ENCODE peak calls at places on chromosomes 2 and 18, in ten cellular contexts. One of them, this sample, is unnamed.

GRCh38 chr2:27051902-27052645 is 606 bp downstream of the AGBL5 start:
- DNase-seq in fibroblast of lung: no peak
- DNase-seq in prostate gland: peak
- DNase-seq in aorta: peak
- DNase-seq in caudate nucleus: no peak
- DNase-seq in upper lobe of left lung: no peak
- DNase-seq in OCI-LY7: no peak
- DNase-seq in lung: no peak
- DNase-seq in lower lobe of right lung: peak
- DNase-seq in thyroid gland: peak
- DNase-seq in this sample: no peak

GRCh38 chr2:236633219-236633570 is 63.6 kb downstream of the ACKR3 start:
- DNase-seq in thyroid gland: no peak
- DNase-seq in OCI-LY7: no peak
- DNase-seq in aorta: no peak
- DNase-seq in caudate nucleus: no peak
- DNase-seq in lower lobe of right lung: no peak
- DNase-seq in lung: no peak
- DNase-seq in prostate gland: no peak
- DNase-seq in fibroblast of lung: no peak
- DNase-seq in upper lobe of left lung: no peak
- DNase-seq in this sample: no peak

GRCh38 chr2:128324008-128324896 is 5.6 kb upstream of the HS6ST1 start:
- DNase-seq in caudate nucleus: no peak
- DNase-seq in lung: peak
- DNase-seq in lower lobe of right lung: no peak
- DNase-seq in thyroid gland: no peak
- DNase-seq in aorta: peak
- DNase-seq in prostate gland: peak
- DNase-seq in fibroblast of lung: no peak
- DNase-seq in upper lobe of left lung: no peak
- DNase-seq in OCI-LY7: no peak
- DNase-seq in this sample: no peak

GRCh38 chr18:55981712-55982475 is 393.9 kb upstream of the TCF4 start:
- DNase-seq in caudate nucleus: no peak
- DNase-seq in OCI-LY7: no peak
- DNase-seq in prostate gland: no peak
- DNase-seq in upper lobe of left lung: no peak
- DNase-seq in lung: no peak
- DNase-seq in lower lobe of right lung: no peak
- DNase-seq in thyroid gland: no peak
- DNase-seq in fibroblast of lung: no peak
- DNase-seq in aorta: no peak
- DNase-seq in this sample: no peak

GRCh38 chr2:44275915-44276279 is 617 bp downstream of the SLC3A1 start:
- DNase-seq in fibroblast of lung: peak
- DNase-seq in aorta: no peak
- DNase-seq in OCI-LY7: no peak
- DNase-seq in prostate gland: no peak
- DNase-seq in lower lobe of right lung: no peak
- DNase-seq in caudate nucleus: no peak
- DNase-seq in lung: no peak
- DNase-seq in upper lobe of left lung: no peak
- DNase-seq in thyroid gland: no peak
- DNase-seq in this sample: no peak

GRCh38 chr2:237125967-237126366 is 40.3 kb downstream of the COPS8 start:
- DNase-seq in caudate nucleus: no peak
- DNase-seq in thyroid gland: no peak
- DNase-seq in lower lobe of right lung: no peak
- DNase-seq in fibroblast of lung: no peak
- DNase-seq in OCI-LY7: no peak
- DNase-seq in lung: no peak
- DNase-seq in prostate gland: no peak
- DNase-seq in aorta: no peak
- DNase-seq in upper lobe of left lung: no peak
- DNase-seq in this sample: no peak

GRCh38 chr18:75114231-75114630 is 94.7 kb downstream of the PTGR3 start:
- DNase-seq in lung: no peak
- DNase-seq in aorta: no peak
- DNase-seq in prostate gland: no peak
- DNase-seq in thyroid gland: no peak
- DNase-seq in fibroblast of lung: no peak
- DNase-seq in OCI-LY7: no peak
- DNase-seq in lower lobe of right lung: no peak
- DNase-seq in upper lobe of left lung: no peak
- DNase-seq in caudate nucleus: no peak
- DNase-seq in this sample: no peak

GRCh38 chr18:60892441-60892840 is 440.8 kb upstream of the CDH20 start:
- DNase-seq in aorta: no peak
- DNase-seq in thyroid gland: no peak
- DNase-seq in lung: no peak
- DNase-seq in prostate gland: no peak
- DNase-seq in upper lobe of left lung: no peak
- DNase-seq in caudate nucleus: no peak
- DNase-seq in fibroblast of lung: peak
- DNase-seq in OCI-LY7: no peak
- DNase-seq in lower lobe of right lung: no peak
- DNase-seq in this sample: no peak

GRCh38 chr2:238924032-238924431 is 76.1 kb downstream of the TWIST2 start:
- DNase-seq in fibroblast of lung: no peak
- DNase-seq in lung: no peak
- DNase-seq in lower lobe of right lung: no peak
- DNase-seq in OCI-LY7: no peak
- DNase-seq in upper lobe of left lung: no peak
- DNase-seq in caudate nucleus: no peak
- DNase-seq in thyroid gland: no peak
- DNase-seq in aorta: no peak
- DNase-seq in prostate gland: no peak
- DNase-seq in this sample: no peak

GRCh38 chr2:184692137-184692734 is 93.9 kb downstream of the ZNF804A start:
- DNase-seq in prostate gland: no peak
- DNase-seq in OCI-LY7: peak
- DNase-seq in fibroblast of lung: peak
- DNase-seq in thyroid gland: no peak
- DNase-seq in upper lobe of left lung: no peak
- DNase-seq in lower lobe of right lung: no peak
- DNase-seq in aorta: no peak
- DNase-seq in caudate nucleus: no peak
- DNase-seq in lung: no peak
- DNase-seq in this sample: no peak

GRCh38 chr2:104254017-104254416 is 599.9 kb upstream of the POU3F3 start:
- DNase-seq in aorta: no peak
- DNase-seq in caudate nucleus: no peak
- DNase-seq in fibroblast of lung: no peak
- DNase-seq in prostate gland: no peak
- DNase-seq in lung: no peak
- DNase-seq in lower lobe of right lung: no peak
- DNase-seq in thyroid gland: no peak
- DNase-seq in upper lobe of left lung: no peak
- DNase-seq in OCI-LY7: no peak
- DNase-seq in this sample: no peak

GRCh38 chr2:124437811-124438210 is 412.7 kb downstream of the CNTNAP5 start:
- DNase-seq in fibroblast of lung: no peak
- DNase-seq in prostate gland: no peak
- DNase-seq in lower lobe of right lung: no peak
- DNase-seq in upper lobe of left lung: no peak
- DNase-seq in lung: no peak
- DNase-seq in OCI-LY7: no peak
- DNase-seq in caudate nucleus: no peak
- DNase-seq in aorta: no peak
- DNase-seq in thyroid gland: no peak
- DNase-seq in this sample: no peak

GRCh38 chr2:45614330-45614729 is 3.3 kb upstream of the SRBD1 start:
- DNase-seq in lung: no peak
- DNase-seq in upper lobe of left lung: no peak
- DNase-seq in fibroblast of lung: no peak
- DNase-seq in lower lobe of right lung: no peak
- DNase-seq in thyroid gland: peak
- DNase-seq in OCI-LY7: no peak
- DNase-seq in aorta: no peak
- DNase-seq in caudate nucleus: no peak
- DNase-seq in prostate gland: no peak
- DNase-seq in this sample: peak

GRCh38 chr2:46857871-46858696 is 57.5 kb downstream of the MCFD2 start:
- DNase-seq in caudate nucleus: no peak
- DNase-seq in aorta: no peak
- DNase-seq in OCI-LY7: no peak
- DNase-seq in fibroblast of lung: peak
- DNase-seq in lower lobe of right lung: no peak
- DNase-seq in lung: no peak
- DNase-seq in thyroid gland: no peak
- DNase-seq in prostate gland: no peak
- DNase-seq in upper lobe of left lung: no peak
- DNase-seq in this sample: no peak

GRCh38 chr2:47660167-47660566 is 122.8 kb upstream of the MSH6 start:
- DNase-seq in OCI-LY7: no peak
- DNase-seq in fibroblast of lung: no peak
- DNase-seq in caudate nucleus: no peak
- DNase-seq in thyroid gland: no peak
- DNase-seq in aorta: no peak
- DNase-seq in lung: no peak
- DNase-seq in upper lobe of left lung: no peak
- DNase-seq in lower lobe of right lung: no peak
- DNase-seq in prostate gland: no peak
- DNase-seq in this sample: no peak

GRCh38 chr2:45302011-45302325 is 292.7 kb upstream of the SIX2 start:
- DNase-seq in thyroid gland: peak
- DNase-seq in fibroblast of lung: no peak
- DNase-seq in lower lobe of right lung: peak
- DNase-seq in upper lobe of left lung: no peak
- DNase-seq in aorta: no peak
- DNase-seq in prostate gland: no peak
- DNase-seq in OCI-LY7: no peak
- DNase-seq in lung: no peak
- DNase-seq in caudate nucleus: no peak
- DNase-seq in this sample: no peak

GRCh38 chr18:31497711-31498449 is at the start of gene DSG2:
- DNase-seq in upper lobe of left lung: peak
- DNase-seq in fibroblast of lung: no peak
- DNase-seq in caudate nucleus: no peak
- DNase-seq in lung: peak
- DNase-seq in OCI-LY7: no peak
- DNase-seq in aorta: no peak
- DNase-seq in thyroid gland: peak
- DNase-seq in prostate gland: peak
- DNase-seq in lower lobe of right lung: peak
- DNase-seq in this sample: no peak

GRCh38 chr2:107337209-107337898 is 451.4 kb upstream of the ST6GAL2 start:
- DNase-seq in caudate nucleus: no peak
- DNase-seq in lower lobe of right lung: no peak
- DNase-seq in fibroblast of lung: peak
- DNase-seq in lung: no peak
- DNase-seq in upper lobe of left lung: no peak
- DNase-seq in thyroid gland: no peak
- DNase-seq in aorta: no peak
- DNase-seq in OCI-LY7: no peak
- DNase-seq in prostate gland: no peak
- DNase-seq in this sample: no peak

GRCh38 chr2:98282109-98282508 is 64.1 kb upstream of the CNGA3 start:
- DNase-seq in lung: no peak
- DNase-seq in caudate nucleus: no peak
- DNase-seq in fibroblast of lung: no peak
- DNase-seq in aorta: no peak
- DNase-seq in thyroid gland: no peak
- DNase-seq in upper lobe of left lung: no peak
- DNase-seq in OCI-LY7: no peak
- DNase-seq in lower lobe of right lung: no peak
- DNase-seq in prostate gland: no peak
- DNase-seq in this sample: no peak

GRCh38 chr2:240373289-240373885 is 62.1 kb upstream of the GPC1 start:
- DNase-seq in prostate gland: no peak
- DNase-seq in lower lobe of right lung: no peak
- DNase-seq in upper lobe of left lung: peak
- DNase-seq in fibroblast of lung: no peak
- DNase-seq in caudate nucleus: no peak
- DNase-seq in lung: no peak
- DNase-seq in aorta: no peak
- DNase-seq in thyroid gland: no peak
- DNase-seq in OCI-LY7: no peak
- DNase-seq in this sample: no peak
- H3K27ac ChIP-seq in prostate gland: no peak
- H3K27ac ChIP-seq in lower lobe of right lung: peak
- H3K27ac ChIP-seq in upper lobe of left lung: peak
- H3K27ac ChIP-seq in fibroblast of lung: peak
- H3K27ac ChIP-seq in caudate nucleus: no peak
- H3K27ac ChIP-seq in lung: peak
- H3K27ac ChIP-seq in aorta: no peak
- H3K27ac ChIP-seq in thyroid gland: no peak
- H3K27ac ChIP-seq in OCI-LY7: no peak
- H3K27ac ChIP-seq in this sample: no peak

DNA sequence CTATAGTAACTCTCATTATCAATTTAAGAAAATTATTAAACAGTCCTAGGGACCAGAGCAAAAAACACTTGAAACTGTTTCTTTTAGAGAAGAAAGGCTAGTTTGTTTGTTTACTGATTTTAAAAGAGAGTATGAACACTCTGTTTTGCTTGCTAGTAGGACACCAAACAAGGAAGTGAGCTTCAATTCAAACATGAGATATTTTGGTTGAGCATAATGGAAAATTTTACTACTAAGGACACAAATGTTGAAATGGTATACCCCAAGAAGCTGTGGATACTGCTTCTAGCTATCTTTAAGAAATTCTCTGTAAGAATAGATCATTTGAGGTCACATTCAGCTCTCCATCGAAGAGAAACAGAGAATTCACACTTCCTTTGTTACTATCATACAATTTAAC is 216.3 kb upstream of the SMAD7 start:
- DNase-seq in prostate gland: no peak
- DNase-seq in fibroblast of lung: no peak
- DNase-seq in thyroid gland: no peak
- DNase-seq in lower lobe of right lung: no peak
- DNase-seq in lung: no peak
- DNase-seq in upper lobe of left lung: no peak
- DNase-seq in aorta: no peak
- DNase-seq in OCI-LY7: no peak
- DNase-seq in caudate nucleus: no peak
- DNase-seq in this sample: no peak
- H3K27ac ChIP-seq in prostate gland: no peak
- H3K27ac ChIP-seq in fibroblast of lung: no peak
- H3K27ac ChIP-seq in thyroid gland: no peak
- H3K27ac ChIP-seq in lower lobe of right lung: no peak
- H3K27ac ChIP-seq in lung: no peak
- H3K27ac ChIP-seq in upper lobe of left lung: no peak
- H3K27ac ChIP-seq in aorta: no peak
- H3K27ac ChIP-seq in OCI-LY7: no peak
- H3K27ac ChIP-seq in caudate nucleus: no peak
- H3K27ac ChIP-seq in this sample: no peak

GRCh38 chr2:218015831-218016521 is 13.2 kb upstream of the TNS1 start:
- DNase-seq in caudate nucleus: no peak
- DNase-seq in fibroblast of lung: no peak
- DNase-seq in prostate gland: no peak
- DNase-seq in OCI-LY7: no peak
- DNase-seq in lower lobe of right lung: no peak
- DNase-seq in upper lobe of left lung: no peak
- DNase-seq in thyroid gland: no peak
- DNase-seq in aorta: peak
- DNase-seq in lung: no peak
- DNase-seq in this sample: no peak
- H3K27ac ChIP-seq in caudate nucleus: no peak
- H3K27ac ChIP-seq in fibroblast of lung: no peak
- H3K27ac ChIP-seq in prostate gland: peak
- H3K27ac ChIP-seq in OCI-LY7: no peak
- H3K27ac ChIP-seq in lower lobe of right lung: no peak
- H3K27ac ChIP-seq in upper lobe of left lung: no peak
- H3K27ac ChIP-seq in thyroid gland: no peak
- H3K27ac ChIP-seq in aorta: no peak
- H3K27ac ChIP-seq in lung: no peak
- H3K27ac ChIP-seq in this sample: no peak

GRCh38 chr18:64840911-64841701 is 692.2 kb upstream of the LINC00305 start:
- DNase-seq in lower lobe of right lung: no peak
- DNase-seq in thyroid gland: no peak
- DNase-seq in OCI-LY7: no peak
- DNase-seq in fibroblast of lung: no peak
- DNase-seq in lung: no peak
- DNase-seq in prostate gland: no peak
- DNase-seq in aorta: no peak
- DNase-seq in upper lobe of left lung: no peak
- DNase-seq in caudate nucleus: no peak
- DNase-seq in this sample: no peak
- H3K27ac ChIP-seq in lower lobe of right lung: no peak
- H3K27ac ChIP-seq in thyroid gland: no peak
- H3K27ac ChIP-seq in OCI-LY7: no peak
- H3K27ac ChIP-seq in fibroblast of lung: no peak
- H3K27ac ChIP-seq in lung: no peak
- H3K27ac ChIP-seq in prostate gland: no peak
- H3K27ac ChIP-seq in aorta: no peak
- H3K27ac ChIP-seq in upper lobe of left lung: no peak
- H3K27ac ChIP-seq in caudate nucleus: no peak
- H3K27ac ChIP-seq in this sample: no peak

This sample was measured in substantia nigra.